ENCODE peak calls at places on chromosomes 6 and 20, in seven cellular contexts. M is lower lobe of right lung, P is mesothelial cell of epicardium, N is tibial artery, I is IMR-90, J is psoas muscle, A is brain microvascular endothelial cell. D is an unnamed sample.

GRCh38 chr6:74578339-74578738 is 627.5 kb downstream of the COL12A1 start:
- DNase-seq in M (no peak), P (no peak), N (no peak), I (peak), J (no peak), A (peak), D (peak)

GRCh38 chr20:43666376-43667328 is at the start of gene MYBL2:
- DNase-seq in M (peak), P (peak), N (no peak), I (peak), J (peak), A (peak), D (peak)

GRCh38 chr6:17418281-17419188 is 25.1 kb downstream of the CAP2 start:
- DNase-seq in M (no peak), P (no peak), N (no peak), I (peak), J (peak), A (peak), D (peak)

GRCh38 chr20:47821481-47822100 is 36.3 kb upstream of the SULF2 start:
- DNase-seq in M (no peak), P (no peak), N (no peak), I (no peak), J (no peak), A (no peak), D (no peak)

GRCh38 chr6:44104661-44105060 is 22.6 kb downstream of the MRPL14 start:
- DNase-seq in M (peak), P (no peak), N (peak), I (no peak), J (peak), A (no peak), D (no peak)

GRCh38 chr20:760751-761417 is 7.4 kb downstream of the SLC52A3 start:
- DNase-seq in M (peak), P (peak), N (no peak), I (no peak), J (no peak), A (no peak), D (no peak)

GRCh38 chr6:138728672-138729071 is 44.9 kb upstream of the CCDC28A start:
- DNase-seq in M (no peak), P (no peak), N (no peak), I (no peak), J (no peak), A (no peak), D (no peak)

GRCh38 chr6:118372413-118372812 is 175.7 kb upstream of the PLN start:
- DNase-seq in M (no peak), P (no peak), N (peak), I (peak), J (peak), A (peak), D (no peak)

GRCh38 chr6:93419304-93420162 is at the start of gene EPHA7:
- DNase-seq in M (peak), P (peak), N (peak), I (peak), J (peak), A (peak), D (peak)

GRCh38 chr20:4076671-4077070 is 61.3 kb upstream of the RNF24 start:
- DNase-seq in M (no peak), P (no peak), N (no peak), I (peak), J (no peak), A (peak), D (peak)

GRCh38 chr20:46965477-46965876 is 70.8 kb downstream of the EYA2 start:
- DNase-seq in M (peak), P (no peak), N (no peak), I (no peak), J (no peak), A (no peak), D (no peak)

GRCh38 chr20:25859649-25860530 is 163.2 kb upstream of the ZNF337 start:
- DNase-seq in M (peak), P (no peak), N (peak), I (no peak), J (peak), A (peak), D (peak)

GRCh38 chr6:90110971-90111370 is 185.7 kb downstream of the BACH2 start:
- DNase-seq in M (no peak), P (no peak), N (no peak), I (no peak), J (no peak), A (no peak), D (no peak)

GRCh38 chr6:22399693-22400092 is 102.9 kb upstream of the PRL start:
- DNase-seq in M (no peak), P (no peak), N (no peak), I (peak), J (no peak), A (peak), D (no peak)

GRCh38 chr20:54364919-54365318 is 110.5 kb upstream of the DOK5 start:
- DNase-seq in M (no peak), P (no peak), N (no peak), I (no peak), J (no peak), A (no peak), D (no peak)

GRCh38 chr6:91299544-91300491 is 712.9 kb upstream of the MAP3K7 start:
- DNase-seq in M (no peak), P (no peak), N (no peak), I (peak), J (peak), A (peak), D (no peak)

GRCh38 chr6:159042003-159042823 is 2.6 kb downstream of the TAGAP start:
- DNase-seq in M (no peak), P (peak), N (no peak), I (peak), J (peak), A (peak), D (peak)

GRCh38 chr20:59404749-59405148 is 104.3 kb downstream of the EDN3 start:
- DNase-seq in M (no peak), P (no peak), N (no peak), I (no peak), J (no peak), A (no peak), D (no peak)

GRCh38 chr20:59402697-59403096 is 102.3 kb downstream of the EDN3 start:
- DNase-seq in M (no peak), P (no peak), N (no peak), I (no peak), J (no peak), A (no peak), D (no peak)

GRCh38 chr20:59403261-59403961 is 103.0 kb downstream of the EDN3 start:
- DNase-seq in M (peak), P (peak), N (no peak), I (no peak), J (peak), A (peak), D (no peak)

GRCh38 chr20:59405226-59405815 is 104.9 kb downstream of the EDN3 start:
- DNase-seq in M (no peak), P (no peak), N (no peak), I (no peak), J (no peak), A (no peak), D (no peak)

DNA sequence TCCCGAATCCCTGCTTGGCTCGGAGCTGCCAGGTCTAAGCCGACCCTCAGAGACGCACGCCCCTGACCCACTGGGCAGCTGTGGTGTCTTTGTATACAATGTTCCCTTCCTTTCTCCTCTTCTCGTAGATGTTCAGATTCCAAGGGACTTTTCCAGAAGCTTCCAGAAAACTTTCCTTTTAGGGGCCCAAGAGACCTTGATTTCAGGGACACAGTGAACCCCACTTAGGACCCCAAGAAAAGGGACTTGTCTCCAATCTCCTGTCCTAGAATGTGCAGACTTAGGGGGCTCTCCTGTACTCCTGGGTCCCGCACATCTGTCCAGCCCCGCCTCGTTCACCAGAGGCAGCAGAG is 103.5 kb downstream of the EDN3 start:
- DNase-seq in M (no peak), P (no peak), N (no peak), I (no peak), J (no peak), A (no peak), D (no peak)
- TF ChIP-seq CTCF in M (peak), P (peak), N (no peak), I (no peak), J (no peak), A (no peak), D (peak)

GRCh38 chr20:35251613-35251940 is 25.1 kb downstream of the MMP24 start:
- DNase-seq in M (no peak), P (no peak), N (no peak), I (no peak), J (no peak), A (no peak), D (no peak)

GRCh38 chr20:35253010-35253409 is 24.9 kb downstream of the MMP24OS start:
- DNase-seq in M (no peak), P (no peak), N (no peak), I (no peak), J (no peak), A (no peak), D (no peak)

GRCh38 chr20:35252037-35252461 is 25.6 kb downstream of the MMP24 start:
- DNase-seq in M (no peak), P (no peak), N (no peak), I (no peak), J (no peak), A (no peak), D (no peak)

GRCh38 chr20:35257175-35257909 is 20.6 kb downstream of the MMP24OS start:
- DNase-seq in M (no peak), P (no peak), N (no peak), I (peak), J (no peak), A (no peak), D (no peak)

DNA sequence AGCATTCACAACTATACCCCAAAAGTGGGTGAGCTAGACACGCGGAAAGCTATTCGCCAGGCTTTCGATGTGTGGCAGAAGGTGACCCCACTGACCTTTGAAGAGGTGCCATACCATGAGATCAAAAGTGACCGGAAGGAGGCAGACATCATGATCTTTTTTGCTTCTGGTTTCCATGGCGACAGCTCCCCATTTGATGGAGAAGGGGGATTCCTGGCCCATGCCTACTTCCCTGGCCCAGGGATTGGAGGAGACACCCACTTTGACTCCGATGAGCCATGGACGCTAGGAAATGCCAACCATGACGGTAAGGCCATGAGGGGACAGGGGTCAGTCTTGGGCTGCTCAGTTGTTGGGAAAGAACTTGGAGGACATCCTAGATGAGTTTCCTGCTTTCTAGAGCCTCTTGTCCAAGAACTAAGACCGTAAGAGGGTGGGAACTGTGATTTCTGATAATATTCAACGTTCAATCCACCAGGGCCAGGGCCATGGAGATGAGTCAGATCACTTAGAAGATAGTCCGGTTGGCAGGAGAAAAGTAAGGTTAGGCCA is 23.4 kb downstream of the MMP24OS start:
- DNase-seq in M (no peak), P (no peak), N (no peak), I (no peak), J (no peak), A (no peak), D (no peak)
- TF ChIP-seq CTCF in M (no peak), P (no peak), N (no peak), I (no peak), J (no peak), A (no peak), D (no peak)

GRCh38 chr20:33694666-33695065 is 8.5 kb upstream of the E2F1 start:
- DNase-seq in M (no peak), P (no peak), N (no peak), I (no peak), J (no peak), A (no peak), D (no peak)

GRCh38 chr20:33697129-33697528 is 10.9 kb upstream of the E2F1 start:
- DNase-seq in M (no peak), P (no peak), N (peak), I (peak), J (peak), A (no peak), D (peak)

GRCh38 chr20:33693274-33693673 is 7.1 kb upstream of the E2F1 start:
- DNase-seq in M (no peak), P (no peak), N (no peak), I (no peak), J (no peak), A (no peak), D (no peak)

GRCh38 chr20:33693741-33694645 is 7.8 kb upstream of the E2F1 start:
- DNase-seq in M (no peak), P (no peak), N (no peak), I (no peak), J (peak), A (no peak), D (no peak)

DNA sequence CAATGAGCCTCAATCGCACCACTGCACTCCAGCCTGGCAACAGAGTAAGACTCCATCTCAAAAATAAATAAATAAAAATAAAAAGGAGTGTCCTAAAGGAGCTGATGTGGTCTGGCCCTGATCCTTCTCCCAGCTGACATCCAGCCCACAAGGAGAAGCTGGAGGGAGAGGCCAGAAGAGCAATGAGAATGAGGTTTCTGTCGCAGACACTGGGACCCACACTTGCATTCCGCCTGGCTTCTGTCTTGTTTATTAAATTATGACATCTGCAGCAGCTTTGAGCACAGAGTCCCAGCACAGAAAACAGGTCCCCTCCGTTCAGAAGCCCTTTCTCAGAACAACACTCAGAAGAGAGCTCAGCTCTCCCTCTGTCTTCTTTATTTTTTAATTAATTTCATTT is 10.3 kb upstream of the E2F1 start:
- DNase-seq in M (no peak), P (no peak), N (no peak), I (no peak), J (no peak), A (no peak), D (no peak)
- TF ChIP-seq CTCF in M (no peak), P (no peak), N (no peak), I (no peak), J (no peak), A (no peak), D (no peak)

GRCh38 chr20:7029005-7029404 is 261.5 kb downstream of the BMP2 start:
- DNase-seq in M (no peak), P (no peak), N (no peak), I (no peak), J (no peak), A (no peak), D (no peak)

GRCh38 chr20:7025635-7026034 is 258.1 kb downstream of the BMP2 start:
- DNase-seq in M (no peak), P (no peak), N (no peak), I (no peak), J (no peak), A (no peak), D (no peak)

GRCh38 chr20:7031222-7031621 is 263.7 kb downstream of the BMP2 start:
- DNase-seq in M (no peak), P (no peak), N (no peak), I (no peak), J (no peak), A (no peak), D (no peak)
- TF ChIP-seq CTCF in M (peak), P (no peak), N (no peak), I (no peak), J (no peak), A (peak), D (no peak)